ENCODE peak calls at places on chromosomes 12 and 14, in four cellular contexts. One of them, this sample, is unnamed.

GRCh38 chr12:43444940-43445564 is 107.0 kb downstream of the ADAMTS20 start:
- DNase-seq in WTC11: peak; percentile 71
- DNase-seq in GM12878: peak; percentile 4
- DNase-seq in HepG2: peak; percentile 39
- DNase-seq in this sample: peak; percentile 4

GRCh38 chr14:66649515-66649914 is 141.6 kb downstream of the GPHN start:
- DNase-seq in HepG2: no peak
- DNase-seq in WTC11: no peak
- DNase-seq in GM12878: peak; percentile 79
- DNase-seq in this sample: no peak

GRCh38 chr12:32605326-32606095 is 73.6 kb upstream of the DNM1L start:
- DNase-seq in HepG2: no peak
- DNase-seq in GM12878: no peak
- DNase-seq in WTC11: no peak
- DNase-seq in this sample: no peak

GRCh38 chr14:46951103-46951502 is 299.5 kb upstream of the RPL10L start:
- DNase-seq in GM12878: no peak
- DNase-seq in WTC11: no peak
- DNase-seq in HepG2: no peak
- DNase-seq in this sample: no peak

GRCh38 chr12:58833844-58834243 is 86.5 kb downstream of the LRIG3 start:
- DNase-seq in HepG2: no peak
- DNase-seq in GM12878: no peak
- DNase-seq in WTC11: no peak
- DNase-seq in this sample: no peak

GRCh38 chr12:108907861-108908302 is 28.0 kb downstream of the DAO start:
- DNase-seq in WTC11: no peak
- DNase-seq in GM12878: no peak
- DNase-seq in HepG2: peak; percentile 10
- DNase-seq in this sample: no peak

GRCh38 chr12:16285586-16285985 is 8.1 kb upstream of the SLC15A5 start:
- DNase-seq in WTC11: no peak
- DNase-seq in HepG2: no peak
- DNase-seq in GM12878: no peak
- DNase-seq in this sample: no peak

GRCh38 chr14:105483300-105484068 is 3.2 kb upstream of the CRIP1 start:
- DNase-seq in WTC11: no peak
- DNase-seq in GM12878: no peak
- DNase-seq in HepG2: no peak
- DNase-seq in this sample: no peak

GRCh38 chr14:102523200-102524025 is 13.8 kb upstream of the ANKRD9 start:
- DNase-seq in HepG2: no peak
- DNase-seq in WTC11: no peak
- DNase-seq in GM12878: no peak
- DNase-seq in this sample: no peak

GRCh38 chr12:124438415-124439056 is 128.9 kb downstream of the NCOR2 start:
- DNase-seq in GM12878: no peak
- DNase-seq in HepG2: no peak
- DNase-seq in WTC11: no peak
- DNase-seq in this sample: no peak

GRCh38 chr12:30169839-30170591 is 386.3 kb upstream of the TMTC1 start:
- DNase-seq in WTC11: peak; percentile 62
- DNase-seq in GM12878: no peak
- DNase-seq in HepG2: no peak
- DNase-seq in this sample: no peak

GRCh38 chr14:24332094-24332983 is 2.5 kb downstream of the ADCY4 start:
- DNase-seq in HepG2: peak; percentile 86
- DNase-seq in GM12878: peak; percentile 60
- DNase-seq in WTC11: peak; percentile 82
- DNase-seq in this sample: peak; percentile 76

GRCh38 chr14:69619007-69619406 is 7.6 kb downstream of the SUSD6 start:
- DNase-seq in HepG2: no peak
- DNase-seq in GM12878: no peak
- DNase-seq in WTC11: no peak
- DNase-seq in this sample: no peak

GRCh38 chr12:46153267-46153872 is 115.5 kb downstream of the SLC38A1 start:
- DNase-seq in WTC11: no peak
- DNase-seq in HepG2: peak; percentile 7
- DNase-seq in GM12878: no peak
- DNase-seq in this sample: peak; percentile 17

GRCh38 chr12:4579305-4580097 is 17.5 kb downstream of the DYRK4 start:
- DNase-seq in HepG2: peak; percentile 17
- DNase-seq in GM12878: no peak
- DNase-seq in WTC11: no peak
- DNase-seq in this sample: peak; percentile 7

GRCh38 chr12:94813314-94813713 is 163.0 kb upstream of the TMCC3 start:
- DNase-seq in HepG2: no peak
- DNase-seq in WTC11: no peak
- DNase-seq in GM12878: no peak
- DNase-seq in this sample: no peak

GRCh38 chr14:104299993-104300761 is 161.8 kb downstream of the KIF26A start:
- DNase-seq in GM12878: no peak
- DNase-seq in WTC11: no peak
- DNase-seq in HepG2: no peak
- DNase-seq in this sample: no peak

GRCh38 chr12:103495783-103496456 is at the start of gene C12orf42:
- DNase-seq in WTC11: peak; percentile 50
- DNase-seq in HepG2: no peak
- DNase-seq in GM12878: peak; percentile 63
- DNase-seq in this sample: peak; percentile 16

GRCh38 chr12:76455582-76456345 is 103.8 kb downstream of the OSBPL8 start:
- DNase-seq in WTC11: no peak
- DNase-seq in HepG2: peak; percentile 62
- DNase-seq in GM12878: peak; percentile 33
- DNase-seq in this sample: peak; percentile 66

GRCh38 chr12:44628180-44628579 is 247.9 kb downstream of the NELL2 start:
- DNase-seq in HepG2: no peak
- DNase-seq in WTC11: no peak
- DNase-seq in GM12878: no peak
- DNase-seq in this sample: no peak

GRCh38 chr12:113039911-113040425 is 16.6 kb upstream of the DTX1 start:
- DNase-seq in GM12878: no peak
- DNase-seq in WTC11: no peak
- DNase-seq in HepG2: no peak
- DNase-seq in this sample: no peak

GRCh38 chr12:115998119-115998633 is 279.3 kb downstream of the MED13L start:
- DNase-seq in WTC11: peak; percentile 26
- DNase-seq in HepG2: peak; percentile 24
- DNase-seq in GM12878: no peak
- DNase-seq in this sample: peak; percentile 31

GRCh38 chr12:108299516-108299915 is 39.6 kb downstream of the CMKLR1 start:
- DNase-seq in HepG2: no peak
- DNase-seq in GM12878: no peak
- DNase-seq in WTC11: no peak
- DNase-seq in this sample: no peak

GRCh38 chr14:99946652-99947489 is 118.4 kb upstream of the EVL start:
- DNase-seq in HepG2: no peak
- DNase-seq in GM12878: no peak
- DNase-seq in WTC11: peak; percentile 75
- DNase-seq in this sample: peak; percentile 72

GRCh38 chr12:45725631-45726593 is 3.6 kb upstream of the ARID2 start:
- DNase-seq in GM12878: no peak
- DNase-seq in WTC11: no peak
- DNase-seq in HepG2: peak; percentile 33
- DNase-seq in this sample: peak; percentile 42

GRCh38 chr12:46159239-46159901 is 109.5 kb downstream of the SLC38A1 start:
- DNase-seq in HepG2: no peak
- DNase-seq in GM12878: no peak
- DNase-seq in WTC11: no peak
- DNase-seq in this sample: no peak

GRCh38 chr12:28811457-28811856 is 337.6 kb upstream of the FAR2 start:
- DNase-seq in HepG2: no peak
- DNase-seq in GM12878: no peak
- DNase-seq in WTC11: no peak
- DNase-seq in this sample: no peak

GRCh38 chr12:121061831-121062230 is 22.8 kb upstream of the OASL start:
- DNase-seq in GM12878: no peak
- DNase-seq in HepG2: peak; percentile 18
- DNase-seq in WTC11: no peak
- DNase-seq in this sample: no peak

GRCh38 chr14:74963705-74964271 is 8.4 kb upstream of the PGF start:
- DNase-seq in HepG2: no peak
- DNase-seq in WTC11: no peak
- DNase-seq in GM12878: no peak
- DNase-seq in this sample: no peak

GRCh38 chr12:52182456-52182855 is 9.4 kb downstream of the KRT80 start:
- DNase-seq in GM12878: no peak
- DNase-seq in WTC11: no peak
- DNase-seq in HepG2: no peak
- DNase-seq in this sample: no peak

DNA sequence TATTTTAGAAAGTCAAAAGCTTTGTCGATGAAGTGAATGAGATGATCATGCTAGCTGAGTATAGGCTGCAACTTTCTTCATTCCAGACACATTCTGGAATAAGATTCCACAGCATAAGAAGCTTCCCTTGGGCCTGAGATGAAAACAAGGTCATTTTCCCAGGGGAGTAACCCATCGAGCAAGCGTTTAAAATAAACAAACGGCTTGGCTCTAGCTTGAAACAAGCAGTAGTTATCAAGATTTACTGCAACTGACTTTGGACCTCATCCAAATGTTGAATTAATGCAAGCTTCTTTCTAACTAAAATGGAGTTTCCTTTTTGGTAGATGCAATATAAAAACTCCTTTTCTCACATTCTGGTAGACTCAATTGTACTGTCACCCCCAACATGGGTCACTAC is 23.0 kb downstream of the KCNJ8 start:
- DNase-seq in GM12878: no peak
- DNase-seq in WTC11: no peak
- DNase-seq in HepG2: no peak
- DNase-seq in this sample: no peak
- TF ChIP-seq ETV6 in GM12878: no peak
- TF ChIP-seq ETV6 in WTC11: no peak
- TF ChIP-seq ETV6 in HepG2: no peak
- TF ChIP-seq ETV6 in this sample: no peak

GRCh38 chr12:106226884-106227640 is 20.8 kb downstream of the CKAP4 start:
- DNase-seq in HepG2: peak; percentile 55
- DNase-seq in WTC11: no peak
- DNase-seq in GM12878: no peak
- DNase-seq in this sample: peak; percentile 53
- TF ChIP-seq ETV6 in HepG2: no peak
- TF ChIP-seq ETV6 in WTC11: no peak
- TF ChIP-seq ETV6 in GM12878: no peak
- TF ChIP-seq ETV6 in this sample: no peak

DNA sequence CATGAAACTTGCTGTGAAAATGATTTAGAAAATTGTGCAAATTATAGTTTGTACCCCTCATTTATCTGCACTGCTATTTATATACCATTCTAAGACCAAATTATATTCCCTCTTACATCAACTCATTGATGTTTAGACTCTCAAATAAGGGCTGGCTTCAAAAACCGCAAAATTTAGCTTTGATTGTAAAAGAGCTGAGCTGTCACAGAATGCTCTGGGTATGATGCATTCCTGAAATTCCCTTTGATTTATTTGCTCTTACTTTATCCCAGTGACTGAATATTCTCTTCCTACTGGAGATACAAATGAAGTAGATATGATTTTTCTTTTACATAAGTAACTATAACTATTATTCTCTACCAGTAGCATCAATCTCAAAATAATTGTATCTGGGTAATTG is 78.0 kb upstream of the TMTC2 start:
- DNase-seq in WTC11: no peak
- DNase-seq in HepG2: no peak
- DNase-seq in GM12878: no peak
- DNase-seq in this sample: no peak
- TF ChIP-seq ETV6 in WTC11: no peak
- TF ChIP-seq ETV6 in HepG2: no peak
- TF ChIP-seq ETV6 in GM12878: no peak
- TF ChIP-seq ETV6 in this sample: no peak

GRCh38 chr14:96349286-96350075 is 13.7 kb downstream of the ATG2B start:
- DNase-seq in GM12878: no peak
- DNase-seq in WTC11: no peak
- DNase-seq in HepG2: no peak
- DNase-seq in this sample: peak; percentile 41
- TF ChIP-seq ETV6 in GM12878: no peak
- TF ChIP-seq ETV6 in WTC11: no peak
- TF ChIP-seq ETV6 in HepG2: no peak
- TF ChIP-seq ETV6 in this sample: no peak

GRCh38 chr12:56160160-56160763 is 2.1 kb downstream of the MYL6 start:
- DNase-seq in HepG2: no peak
- DNase-seq in GM12878: no peak
- DNase-seq in WTC11: no peak
- DNase-seq in this sample: no peak
- TF ChIP-seq ETV6 in HepG2: no peak
- TF ChIP-seq ETV6 in GM12878: no peak
- TF ChIP-seq ETV6 in WTC11: no peak
- TF ChIP-seq ETV6 in this sample: no peak

This sample was measured in K562.